ENCODE peak calls at places on chromosomes 13 and 19, in four cellular contexts. One of them, this sample, is unnamed.

GRCh38 chr13:27086599-27087265 is 84.9 kb downstream of the USP12 start:
- DNase-seq in HEK293T: no peak
- DNase-seq in CD4-positive, CD25-positive, alpha-beta regulatory T cell: no peak
- DNase-seq in A172: no peak
- DNase-seq in this sample: no peak

GRCh38 chr19:29812881-29813275 is 1.1 kb downstream of the CCNE1 start:
- DNase-seq in HEK293T: no peak
- DNase-seq in CD4-positive, CD25-positive, alpha-beta regulatory T cell: no peak
- DNase-seq in A172: no peak
- DNase-seq in this sample: no peak

GRCh38 chr13:26710166-26710565 is 50.4 kb downstream of the GPR12 start:
- DNase-seq in HEK293T: no peak
- DNase-seq in CD4-positive, CD25-positive, alpha-beta regulatory T cell: no peak
- DNase-seq in A172: no peak
- DNase-seq in this sample: no peak

GRCh38 chr13:44449999-44450821 is 76.6 kb downstream of the SERP2 start:
- DNase-seq in HEK293T: no peak
- DNase-seq in CD4-positive, CD25-positive, alpha-beta regulatory T cell: no peak
- DNase-seq in A172: no peak
- DNase-seq in this sample: no peak

GRCh38 chr19:57362419-57362818 is 932 bp upstream of the TRAPPC2B start:
- DNase-seq in HEK293T: no peak
- DNase-seq in CD4-positive, CD25-positive, alpha-beta regulatory T cell: no peak
- DNase-seq in A172: no peak
- DNase-seq in this sample: no peak

GRCh38 chr13:99264053-99264452 is 5.9 kb upstream of the GPR18 start:
- DNase-seq in HEK293T: no peak
- DNase-seq in CD4-positive, CD25-positive, alpha-beta regulatory T cell: no peak
- DNase-seq in A172: no peak
- DNase-seq in this sample: no peak

GRCh38 chr19:46408611-46409039 is 4.7 kb downstream of the CCDC8 start:
- DNase-seq in HEK293T: no peak
- DNase-seq in CD4-positive, CD25-positive, alpha-beta regulatory T cell: no peak
- DNase-seq in A172: no peak
- DNase-seq in this sample: no peak

GRCh38 chr19:16927883-16928282 is 39.1 kb downstream of the F2RL3 start:
- DNase-seq in HEK293T: no peak
- DNase-seq in CD4-positive, CD25-positive, alpha-beta regulatory T cell: no peak
- DNase-seq in A172: no peak
- DNase-seq in this sample: no peak

GRCh38 chr13:81116461-81117282 is 775.7 kb upstream of the SPRY2 start:
- DNase-seq in HEK293T: no peak
- DNase-seq in CD4-positive, CD25-positive, alpha-beta regulatory T cell: no peak
- DNase-seq in A172: peak; percentile 1
- DNase-seq in this sample: no peak

GRCh38 chr13:108214511-108215383 is 589 bp downstream of the LIG4 start:
- DNase-seq in HEK293T: no peak
- DNase-seq in CD4-positive, CD25-positive, alpha-beta regulatory T cell: no peak
- DNase-seq in A172: no peak
- DNase-seq in this sample: peak; percentile 52

GRCh38 chr13:28574617-28575142 is 79.8 kb upstream of the FLT1 start:
- DNase-seq in HEK293T: no peak
- DNase-seq in CD4-positive, CD25-positive, alpha-beta regulatory T cell: no peak
- DNase-seq in A172: peak; percentile 98
- DNase-seq in this sample: no peak

GRCh38 chr13:80235131-80235530 is 105.8 kb downstream of the SPRY2 start:
- DNase-seq in HEK293T: no peak
- DNase-seq in CD4-positive, CD25-positive, alpha-beta regulatory T cell: no peak
- DNase-seq in A172: no peak
- DNase-seq in this sample: no peak

GRCh38 chr19:7657047-7657779 is 11.6 kb upstream of the RETN start:
- DNase-seq in HEK293T: no peak
- DNase-seq in CD4-positive, CD25-positive, alpha-beta regulatory T cell: no peak
- DNase-seq in A172: no peak
- DNase-seq in this sample: no peak

GRCh38 chr19:54329476-54330165 is 9.3 kb downstream of the LILRA4 start:
- DNase-seq in HEK293T: no peak
- DNase-seq in CD4-positive, CD25-positive, alpha-beta regulatory T cell: no peak
- DNase-seq in A172: no peak
- DNase-seq in this sample: no peak

GRCh38 chr13:105538346-105538745 is 997.1 kb downstream of the EFNB2 start:
- DNase-seq in HEK293T: peak; percentile 2
- DNase-seq in CD4-positive, CD25-positive, alpha-beta regulatory T cell: no peak
- DNase-seq in A172: no peak
- DNase-seq in this sample: no peak

GRCh38 chr19:46745521-46746280 is at the start of gene FKRP:
- DNase-seq in HEK293T: peak; percentile 63
- DNase-seq in CD4-positive, CD25-positive, alpha-beta regulatory T cell: peak; percentile 24
- DNase-seq in A172: no peak
- DNase-seq in this sample: no peak

GRCh38 chr13:85142351-85142750 is 656.9 kb downstream of the SLITRK6 start:
- DNase-seq in HEK293T: peak; percentile 33
- DNase-seq in CD4-positive, CD25-positive, alpha-beta regulatory T cell: no peak
- DNase-seq in A172: no peak
- DNase-seq in this sample: no peak

GRCh38 chr13:34107814-34108213 is 289.9 kb downstream of the RFC3 start:
- DNase-seq in HEK293T: no peak
- DNase-seq in CD4-positive, CD25-positive, alpha-beta regulatory T cell: no peak
- DNase-seq in A172: no peak
- DNase-seq in this sample: no peak

GRCh38 chr13:92547256-92547655 is 679.4 kb upstream of the GPC6 start:
- DNase-seq in HEK293T: no peak
- DNase-seq in CD4-positive, CD25-positive, alpha-beta regulatory T cell: no peak
- DNase-seq in A172: peak; percentile 29
- DNase-seq in this sample: no peak

GRCh38 chr19:30567535-30568232 is 195.5 kb downstream of the ZNF536 start:
- DNase-seq in HEK293T: no peak
- DNase-seq in CD4-positive, CD25-positive, alpha-beta regulatory T cell: no peak
- DNase-seq in A172: no peak
- DNase-seq in this sample: no peak

GRCh38 chr19:5011476-5012238 is 42.7 kb downstream of the KDM4B start:
- DNase-seq in HEK293T: no peak
- DNase-seq in CD4-positive, CD25-positive, alpha-beta regulatory T cell: no peak
- DNase-seq in A172: no peak
- DNase-seq in this sample: no peak

GRCh38 chr19:55482128-55482961 is 2.6 kb upstream of the NAT14 start:
- DNase-seq in HEK293T: no peak
- DNase-seq in CD4-positive, CD25-positive, alpha-beta regulatory T cell: no peak
- DNase-seq in A172: no peak
- DNase-seq in this sample: no peak

GRCh38 chr19:30159636-30160035 is 212.5 kb upstream of the ZNF536 start:
- DNase-seq in HEK293T: no peak
- DNase-seq in CD4-positive, CD25-positive, alpha-beta regulatory T cell: no peak
- DNase-seq in A172: no peak
- DNase-seq in this sample: no peak

GRCh38 chr13:109383683-109384082 is 402.7 kb downstream of the IRS2 start:
- DNase-seq in HEK293T: no peak
- DNase-seq in CD4-positive, CD25-positive, alpha-beta regulatory T cell: no peak
- DNase-seq in A172: peak; percentile 44
- DNase-seq in this sample: no peak

GRCh38 chr13:29597246-29597645 is 1.8 kb upstream of the SLC7A1 start:
- DNase-seq in HEK293T: no peak
- DNase-seq in CD4-positive, CD25-positive, alpha-beta regulatory T cell: no peak
- DNase-seq in A172: no peak
- DNase-seq in this sample: no peak

GRCh38 chr13:55517312-55517711 is 1623.4 kb upstream of the PRR20A start:
- DNase-seq in HEK293T: peak; percentile 4
- DNase-seq in CD4-positive, CD25-positive, alpha-beta regulatory T cell: no peak
- DNase-seq in A172: no peak
- DNase-seq in this sample: peak; percentile 18

GRCh38 chr13:110801044-110801443 is 87.5 kb downstream of the ING1 start:
- DNase-seq in HEK293T: no peak
- DNase-seq in CD4-positive, CD25-positive, alpha-beta regulatory T cell: no peak
- DNase-seq in A172: no peak
- DNase-seq in this sample: no peak

GRCh38 chr13:46149272-46150133 is 32.5 kb downstream of the LCP1 start:
- DNase-seq in HEK293T: no peak
- DNase-seq in CD4-positive, CD25-positive, alpha-beta regulatory T cell: no peak
- DNase-seq in A172: peak; percentile 78
- DNase-seq in this sample: no peak

GRCh38 chr13:74661851-74662250 is 527.6 kb upstream of the KLF12 start:
- DNase-seq in HEK293T: no peak
- DNase-seq in CD4-positive, CD25-positive, alpha-beta regulatory T cell: no peak
- DNase-seq in A172: no peak
- DNase-seq in this sample: no peak

GRCh38 chr19:4172861-4173473 is 9.4 kb downstream of the SIRT6 start:
- DNase-seq in HEK293T: peak; percentile 77
- DNase-seq in CD4-positive, CD25-positive, alpha-beta regulatory T cell: peak; percentile 55
- DNase-seq in A172: peak; percentile 38
- DNase-seq in this sample: no peak

GRCh38 chr13:23319915-23320224 is 113.6 kb downstream of the SACS start:
- DNase-seq in HEK293T: no peak
- DNase-seq in CD4-positive, CD25-positive, alpha-beta regulatory T cell: no peak
- DNase-seq in A172: no peak
- DNase-seq in this sample: no peak

GRCh38 chr13:44276061-44276460 is 97.6 kb upstream of the SERP2 start:
- DNase-seq in HEK293T: no peak
- DNase-seq in CD4-positive, CD25-positive, alpha-beta regulatory T cell: no peak
- DNase-seq in A172: no peak
- DNase-seq in this sample: no peak

GRCh38 chr13:103634066-103634465 is 567.8 kb upstream of the SLC10A2 start:
- DNase-seq in HEK293T: no peak
- DNase-seq in CD4-positive, CD25-positive, alpha-beta regulatory T cell: no peak
- DNase-seq in A172: no peak
- DNase-seq in this sample: no peak

GRCh38 chr19:11496391-11497163 is 9.1 kb downstream of the ZNF653 start:
- DNase-seq in HEK293T: peak; percentile 80
- DNase-seq in CD4-positive, CD25-positive, alpha-beta regulatory T cell: peak; percentile 41
- DNase-seq in A172: peak; percentile 88
- DNase-seq in this sample: peak; percentile 42

GRCh38 chr19:51417107-51417806 is at the start of gene SIGLEC10:
- DNase-seq in HEK293T: no peak
- DNase-seq in CD4-positive, CD25-positive, alpha-beta regulatory T cell: no peak
- DNase-seq in A172: no peak
- DNase-seq in this sample: no peak

GRCh38 chr13:93689333-93689732 is 462.7 kb downstream of the GPC6 start:
- DNase-seq in HEK293T: no peak
- DNase-seq in CD4-positive, CD25-positive, alpha-beta regulatory T cell: no peak
- DNase-seq in A172: no peak
- DNase-seq in this sample: no peak

GRCh38 chr13:100827489-100828000 is 152.9 kb upstream of the TMTC4 start:
- DNase-seq in HEK293T: no peak
- DNase-seq in CD4-positive, CD25-positive, alpha-beta regulatory T cell: no peak
- DNase-seq in A172: no peak
- DNase-seq in this sample: no peak

This sample was measured in Jurkat, Clone E6-1.